ENCODE peak calls at places on chromosomes 2 and 18, in ten cellular contexts. V is SJSA1; G is posterior vena cava; P is NCI-H1092; N is immature natural killer cell; J is endothelial cell; B is Calu3; X is NCI-H1105 treated with DMSO at 0.1 percent for 48 hours; Y is upper lobe of right lung; K is activated naive CD8-positive, alpha-beta T cell treated with anti-CD3 and anti-CD28 coated beads, Interleukin-2, amount 50 U/mL, for 16 hours. I is an unnamed sample.
A peak's percentile ranks its signal among the peaks of the same experiment; 100 is the strongest.

GRCh38 chr18:23460285-23461273 is 7.5 kb downstream of the RIOK3 start:
- DNase-seq in V (no peak), G (no peak), P (no peak), N (no peak), J (no peak), B (no peak), X (no peak), Y (no peak), K (no peak), I (peak; percentile 62)

GRCh38 chr2:73074110-73075069 is 2.9 kb upstream of the SFXN5 start:
- DNase-seq in V (no peak), G (no peak), P (no peak), N (no peak), J (no peak), B (no peak), X (no peak), Y (no peak), K (no peak), I (no peak)

GRCh38 chr2:197708331-197708730 is 3.2 kb downstream of the MARS2 start:
- DNase-seq in V (no peak), G (no peak), P (no peak), N (no peak), J (no peak), B (no peak), X (no peak), Y (no peak), K (no peak), I (no peak)

GRCh38 chr2:41990688-41991087 is 57.1 kb upstream of the PKDCC start:
- DNase-seq in V (no peak), G (no peak), P (no peak), N (no peak), J (no peak), B (no peak), X (no peak), Y (no peak), K (no peak), I (no peak)

GRCh38 chr2:234044157-234044556 is 6.3 kb upstream of the SPP2 start:
- DNase-seq in V (no peak), G (no peak), P (no peak), N (no peak), J (no peak), B (no peak), X (no peak), Y (no peak), K (no peak), I (no peak)

GRCh38 chr2:8090748-8091700 is 590.8 kb upstream of the ID2 start:
- DNase-seq in V (peak; percentile 66), G (peak; percentile 92), P (no peak), N (peak; percentile 12), J (no peak), B (peak; percentile 59), X (no peak), Y (peak; percentile 71), K (peak; percentile 23), I (no peak)

GRCh38 chr2:164224007-164224406 is 397.3 kb downstream of the GRB14 start:
- DNase-seq in V (no peak), G (no peak), P (no peak), N (no peak), J (no peak), B (no peak), X (peak; percentile 69), Y (no peak), K (no peak), I (no peak)

GRCh38 chr18:2083691-2084090 is 487.6 kb downstream of the METTL4 start:
- DNase-seq in V (no peak), G (no peak), P (no peak), N (no peak), J (peak; percentile 10), B (peak; percentile 21), X (no peak), Y (no peak), K (no peak), I (no peak)

GRCh38 chr18:71471963-71472725 is 1072.0 kb downstream of the CBLN2 start:
- DNase-seq in V (no peak), G (no peak), P (no peak), N (no peak), J (no peak), B (no peak), X (no peak), Y (no peak), K (no peak), I (no peak)

GRCh38 chr18:58005036-58005435 is 39.0 kb upstream of the NEDD4L start:
- DNase-seq in V (peak; percentile 55), G (no peak), P (no peak), N (no peak), J (no peak), B (peak; percentile 29), X (no peak), Y (no peak), K (no peak), I (no peak)

GRCh38 chr2:54559593-54560145 is 103.5 kb downstream of the SPTBN1 start:
- DNase-seq in V (peak; percentile 77), G (no peak), P (no peak), N (no peak), J (peak; percentile 41), B (no peak), X (no peak), Y (no peak), K (no peak), I (no peak)

GRCh38 chr2:231604101-231604684 is 11.5 kb downstream of the TEX44 start:
- DNase-seq in V (no peak), G (peak; percentile 87), P (peak; percentile 47), N (no peak), J (no peak), B (peak; percentile 75), X (peak; percentile 60), Y (peak; percentile 82), K (no peak), I (peak; percentile 60)

GRCh38 chr2:226185613-226186211 is 613.9 kb downstream of the IRS1 start:
- DNase-seq in V (peak; percentile 65), G (no peak), P (no peak), N (no peak), J (no peak), B (peak; percentile 37), X (no peak), Y (no peak), K (no peak), I (no peak)

GRCh38 chr2:238570391-238570790 is 143.7 kb downstream of the ASB1 start:
- DNase-seq in V (no peak), G (peak; percentile 49), P (no peak), N (no peak), J (no peak), B (no peak), X (no peak), Y (no peak), K (no peak), I (no peak)

GRCh38 chr2:39893616-39894015 is 114.6 kb upstream of the THUMPD2 start:
- DNase-seq in V (no peak), G (no peak), P (no peak), N (no peak), J (no peak), B (no peak), X (no peak), Y (no peak), K (no peak), I (no peak)

GRCh38 chr2:160482673-160483072 is 10.9 kb downstream of the RBMS1 start:
- DNase-seq in V (no peak), G (no peak), P (no peak), N (no peak), J (no peak), B (no peak), X (peak; percentile 2), Y (no peak), K (no peak), I (no peak)

GRCh38 chr18:23106575-23106974 is 28.7 kb upstream of the CABLES1 start:
- DNase-seq in V (peak; percentile 90), G (peak; percentile 77), P (no peak), N (no peak), J (no peak), B (peak; percentile 80), X (no peak), Y (no peak), K (no peak), I (peak; percentile 75)

GRCh38 chr2:51559026-51559425 is 527.1 kb upstream of the NRXN1 start:
- DNase-seq in V (no peak), G (no peak), P (no peak), N (no peak), J (no peak), B (no peak), X (no peak), Y (no peak), K (no peak), I (no peak)

GRCh38 chr2:233501198-233502076 is 65.1 kb downstream of the USP40 start:
- DNase-seq in V (no peak), G (no peak), P (no peak), N (no peak), J (no peak), B (no peak), X (no peak), Y (no peak), K (no peak), I (no peak)

GRCh38 chr2:96507957-96508520 is 2.9 kb upstream of the NEURL3 start:
- DNase-seq in V (peak; percentile 70), G (peak; percentile 92), P (peak; percentile 18), N (peak; percentile 85), J (peak; percentile 90), B (peak; percentile 89), X (peak; percentile 50), Y (peak; percentile 89), K (peak; percentile 88), I (peak; percentile 84)

GRCh38 chr2:230922951-230923717 is 1.9 kb downstream of the GPR55 start:
- DNase-seq in V (peak; percentile 24), G (peak; percentile 36), P (no peak), N (no peak), J (no peak), B (no peak), X (no peak), Y (no peak), K (no peak), I (no peak)

GRCh38 chr2:11839916-11840315 is 93.5 kb downstream of the LPIN1 start:
- DNase-seq in V (no peak), G (no peak), P (no peak), N (no peak), J (no peak), B (no peak), X (no peak), Y (no peak), K (no peak), I (no peak)

GRCh38 chr2:366706-367105 is 78.8 kb upstream of the ALKAL2 start:
- DNase-seq in V (no peak), G (no peak), P (no peak), N (no peak), J (no peak), B (no peak), X (no peak), Y (no peak), K (no peak), I (no peak)

GRCh38 chr2:170222298-170222697 is 44.4 kb downstream of the MYO3B start:
- DNase-seq in V (no peak), G (no peak), P (no peak), N (no peak), J (no peak), B (no peak), X (no peak), Y (no peak), K (no peak), I (no peak)

GRCh38 chr2:228048838-228049490 is 132.5 kb downstream of the SPHKAP start:
- DNase-seq in V (no peak), G (no peak), P (peak; percentile 38), N (no peak), J (peak; percentile 23), B (peak; percentile 66), X (peak; percentile 57), Y (no peak), K (no peak), I (peak; percentile 20)

GRCh38 chr2:208369091-208369490 is 37.5 kb upstream of the PTH2R start:
- DNase-seq in V (no peak), G (no peak), P (no peak), N (no peak), J (no peak), B (no peak), X (no peak), Y (no peak), K (no peak), I (no peak)